ENCODE peak calls at places on chromosomes 11 and 22, in seven cellular contexts. E is neural progenitor cell, R is neuronal stem cell, L is upper lobe of right lung, Z is GM23248, Y is cardiac muscle cell, J is tibial artery. G is an unnamed sample.

GRCh38 chr11:64593156-64594105 is 2.4 kb downstream of the SLC22A12 start:
- DNase-seq in E (no peak), R (no peak), L (peak), Z (no peak), Y (no peak), J (no peak), G (no peak)

GRCh38 chr11:126526471-126526870 is 171.0 kb downstream of the ST3GAL4 start:
- DNase-seq in E (no peak), R (no peak), L (peak), Z (no peak), Y (no peak), J (no peak), G (no peak)

GRCh38 chr11:116275634-116276033 is 497.2 kb downstream of the BUD13 start:
- DNase-seq in E (no peak), R (no peak), L (no peak), Z (peak), Y (no peak), J (no peak), G (no peak)

GRCh38 chr11:26741036-26741435 is 19.2 kb upstream of the SLC5A12 start:
- DNase-seq in E (peak), R (no peak), L (no peak), Z (peak), Y (peak), J (no peak), G (no peak)

GRCh38 chr22:28019360-28019759 is 100.3 kb upstream of the PITPNB start:
- DNase-seq in E (no peak), R (no peak), L (peak), Z (peak), Y (no peak), J (peak), G (no peak)

GRCh38 chr22:32985899-32986772 is 72.0 kb downstream of the SYN3 start:
- DNase-seq in E (peak), R (peak), L (no peak), Z (peak), Y (peak), J (peak), G (no peak)

GRCh38 chr22:38110008-38110862 is at the start of gene BAIAP2L2:
- DNase-seq in E (no peak), R (no peak), L (no peak), Z (no peak), Y (no peak), J (no peak), G (no peak)

GRCh38 chr11:46948378-46949131 is 12.0 kb downstream of the CSTPP1 start:
- DNase-seq in E (no peak), R (no peak), L (no peak), Z (peak), Y (peak), J (no peak), G (no peak)

GRCh38 chr22:39148024-39148726 is 4.3 kb downstream of the CBX7 start:
- DNase-seq in E (no peak), R (no peak), L (peak), Z (no peak), Y (no peak), J (no peak), G (no peak)

GRCh38 chr11:23405350-23405937 is 545.2 kb upstream of the CCDC179 start:
- DNase-seq in E (no peak), R (no peak), L (peak), Z (no peak), Y (no peak), J (no peak), G (no peak)

GRCh38 chr11:122071680-122072321 is 44.2 kb downstream of the BLID start:
- DNase-seq in E (peak), R (no peak), L (no peak), Z (no peak), Y (no peak), J (no peak), G (no peak)

GRCh38 chr11:129595043-129595962 is 219.7 kb downstream of the BARX2 start:
- DNase-seq in E (no peak), R (no peak), L (no peak), Z (no peak), Y (no peak), J (no peak), G (no peak)

GRCh38 chr22:46432164-46433068 is 96.9 kb downstream of the TRMU start:
- DNase-seq in E (no peak), R (no peak), L (no peak), Z (no peak), Y (no peak), J (no peak), G (peak)

GRCh38 chr11:96280444-96280843 is 62.6 kb downstream of the MAML2 start:
- DNase-seq in E (no peak), R (no peak), L (no peak), Z (no peak), Y (no peak), J (no peak), G (no peak)

GRCh38 chr11:12802418-12803085 is 128.3 kb downstream of the TEAD1 start:
- DNase-seq in E (peak), R (peak), L (peak), Z (peak), Y (peak), J (peak), G (no peak)

GRCh38 chr11:17803751-17804334 is 69.3 kb downstream of the KCNC1 start:
- DNase-seq in E (peak), R (no peak), L (no peak), Z (no peak), Y (no peak), J (no peak), G (no peak)

GRCh38 chr11:45896392-45897068 is 10.5 kb downstream of the FREY1 start:
- DNase-seq in E (peak), R (peak), L (no peak), Z (no peak), Y (no peak), J (no peak), G (no peak)

GRCh38 chr22:39243443-39244072 is 1.2 kb downstream of the PDGFB start:
- DNase-seq in E (peak), R (no peak), L (no peak), Z (no peak), Y (no peak), J (no peak), G (no peak)

GRCh38 chr11:19849947-19850593 is 137.4 kb downstream of the NAV2 start:
- DNase-seq in E (no peak), R (no peak), L (no peak), Z (peak), Y (no peak), J (no peak), G (no peak)

GRCh38 chr22:32876516-32876915 is 75.0 kb downstream of the TIMP3 start:
- DNase-seq in E (no peak), R (no peak), L (no peak), Z (no peak), Y (no peak), J (no peak), G (no peak)

GRCh38 chr22:50250555-50251471 is at the start of gene HDAC10:
- DNase-seq in E (peak), R (peak), L (peak), Z (peak), Y (peak), J (peak), G (peak)

GRCh38 chr11:36631704-36632287 is 33.8 kb upstream of the RAG2 start:
- DNase-seq in E (peak), R (no peak), L (no peak), Z (no peak), Y (no peak), J (no peak), G (no peak)

GRCh38 chr11:96318399-96318798 is 24.6 kb downstream of the MAML2 start:
- DNase-seq in E (no peak), R (no peak), L (no peak), Z (no peak), Y (no peak), J (no peak), G (no peak)

GRCh38 chr11:117781650-117782049 is 15.4 kb downstream of the DSCAML1 start:
- DNase-seq in E (no peak), R (no peak), L (no peak), Z (no peak), Y (no peak), J (no peak), G (no peak)

GRCh38 chr11:76637491-76638266 is 32.9 kb downstream of the LRRC32 start:
- DNase-seq in E (no peak), R (no peak), L (peak), Z (no peak), Y (no peak), J (peak), G (no peak)

GRCh38 chr11:33564856-33565453 is 135.7 kb downstream of the C11orf91 start:
- DNase-seq in E (no peak), R (no peak), L (no peak), Z (no peak), Y (no peak), J (no peak), G (no peak)

GRCh38 chr22:30889268-30889995 is 79.1 kb downstream of the MORC2 start:
- DNase-seq in E (no peak), R (no peak), L (peak), Z (no peak), Y (no peak), J (peak), G (no peak)

GRCh38 chr22:26894766-26895485 is 237.5 kb downstream of the MIAT start:
- DNase-seq in E (no peak), R (no peak), L (no peak), Z (peak), Y (peak), J (peak), G (no peak)

GRCh38 chr22:48647051-48647450 is 1180.6 kb downstream of the BRD1 start:
- DNase-seq in E (no peak), R (no peak), L (no peak), Z (no peak), Y (no peak), J (no peak), G (no peak)

GRCh38 chr22:37621352-37621860 is 12.8 kb downstream of the GGA1 start:
- DNase-seq in E (no peak), R (no peak), L (no peak), Z (no peak), Y (no peak), J (no peak), G (no peak)

GRCh38 chr11:77175869-77176539 is 48.0 kb downstream of the MYO7A start:
- DNase-seq in E (peak), R (no peak), L (no peak), Z (no peak), Y (no peak), J (peak), G (no peak)

GRCh38 chr11:107999759-108000455 is 8.8 kb upstream of the CUL5 start:
- DNase-seq in E (peak), R (peak), L (no peak), Z (peak), Y (peak), J (no peak), G (no peak)

GRCh38 chr22:46064236-46064965 is 85.9 kb upstream of the PPARA start:
- DNase-seq in E (no peak), R (no peak), L (peak), Z (peak), Y (no peak), J (peak), G (no peak)

GRCh38 chr11:24716403-24716802 is 219.6 kb downstream of the LUZP2 start:
- DNase-seq in E (no peak), R (no peak), L (no peak), Z (no peak), Y (no peak), J (no peak), G (no peak)

GRCh38 chr11:8213390-8213789 is 44.6 kb upstream of the RIC3 start:
- DNase-seq in E (no peak), R (no peak), L (no peak), Z (no peak), Y (peak), J (no peak), G (no peak)

GRCh38 chr11:1852271-1852877 is 510 bp upstream of the LSP1 start:
- DNase-seq in E (no peak), R (no peak), L (no peak), Z (no peak), Y (no peak), J (no peak), G (no peak)

DNA sequence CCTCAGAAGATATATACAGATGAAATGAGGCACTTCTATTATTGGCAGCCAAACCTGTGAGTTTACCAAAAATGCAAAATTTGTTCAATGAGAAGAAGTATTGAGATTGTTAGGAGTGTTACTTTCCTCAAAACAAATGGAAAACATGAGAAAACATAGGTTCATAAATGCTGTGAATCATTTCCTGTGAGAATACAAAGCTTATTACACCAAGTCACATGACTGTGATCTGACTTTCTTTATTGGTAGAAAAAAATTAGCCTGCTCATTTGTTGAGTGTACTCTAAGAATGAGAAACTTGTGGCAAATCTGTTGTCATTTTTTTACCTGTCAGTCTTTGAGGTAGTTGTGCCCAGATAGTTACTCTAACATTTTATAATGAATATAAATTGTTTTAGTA is 215.1 kb downstream of the TMEM135 start:
- DNase-seq in E (no peak), R (no peak), L (no peak), Z (peak), Y (no peak), J (no peak), G (no peak)
- H3K27ac ChIP-seq in E (no peak), R (no peak), L (no peak), Z (no peak), Y (no peak), J (no peak), G (no peak)

GRCh38 chr22:36374603-36375024 is 13.2 kb downstream of the MYH9 start:
- DNase-seq in E (no peak), R (no peak), L (no peak), Z (peak), Y (peak), J (no peak), G (peak)

GRCh38 chr22:36378080-36378788 is 9.5 kb downstream of the MYH9 start:
- DNase-seq in E (no peak), R (no peak), L (no peak), Z (no peak), Y (no peak), J (no peak), G (no peak)

GRCh38 chr22:36376265-36376664 is 11.5 kb downstream of the MYH9 start:
- DNase-seq in E (no peak), R (no peak), L (no peak), Z (no peak), Y (no peak), J (no peak), G (no peak)

GRCh38 chr22:36375071-36375980 is 12.4 kb downstream of the MYH9 start:
- DNase-seq in E (no peak), R (no peak), L (peak), Z (peak), Y (no peak), J (no peak), G (no peak)

DNA sequence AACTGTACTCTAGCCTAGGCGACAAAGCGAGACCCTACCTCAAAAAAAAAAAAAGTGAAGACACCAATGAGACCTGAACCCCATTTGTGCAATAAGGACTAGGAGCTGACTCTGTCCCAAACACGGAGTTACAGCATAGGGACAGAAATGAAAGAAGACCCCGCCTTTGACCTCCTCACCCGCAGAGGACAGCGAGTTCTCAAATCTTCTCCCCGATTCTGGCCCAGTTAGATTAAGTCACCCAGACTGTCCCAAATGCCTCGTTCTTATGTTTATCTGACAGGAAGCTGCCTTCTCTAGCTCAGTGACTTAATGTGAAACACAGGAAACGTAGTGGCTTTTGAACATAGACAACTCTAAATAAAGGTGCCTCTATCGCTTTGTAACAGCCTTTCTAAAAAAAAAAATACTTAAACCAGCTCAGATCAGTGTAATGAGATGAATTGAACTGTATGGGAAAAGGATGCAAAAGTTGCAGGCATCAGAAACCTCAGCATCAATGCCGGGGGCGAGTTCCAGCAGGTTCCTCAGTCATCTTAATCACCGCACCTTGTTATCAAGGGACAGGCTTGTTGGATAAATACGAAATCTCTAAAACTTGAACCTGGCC is 10.6 kb downstream of the MYH9 start:
- DNase-seq in E (no peak), R (no peak), L (no peak), Z (no peak), Y (no peak), J (no peak), G (no peak)
- H3K4me3 ChIP-seq in E (no peak), R (no peak), L (peak), Z (no peak), Y (no peak), J (peak), G (peak)

GRCh38 chr22:42996646-42997365 is 18.1 kb downstream of the PACSIN2 start:
- DNase-seq in E (no peak), R (no peak), L (no peak), Z (peak), Y (peak), J (peak), G (no peak)
- H3K27ac ChIP-seq in E (no peak), R (no peak), L (peak), Z (peak), Y (no peak), J (peak), G (no peak)

GRCh38 chr11:44316388-44317240 is 6.7 kb upstream of the ALX4 start:
- DNase-seq in E (peak), R (no peak), L (peak), Z (peak), Y (no peak), J (no peak), G (no peak)

GRCh38 chr11:44314733-44315132 is 4.8 kb upstream of the ALX4 start:
- DNase-seq in E (no peak), R (no peak), L (no peak), Z (no peak), Y (no peak), J (no peak), G (no peak)

GRCh38 chr11:44318369-44318768 is 8.4 kb upstream of the ALX4 start:
- DNase-seq in E (no peak), R (no peak), L (no peak), Z (no peak), Y (no peak), J (no peak), G (no peak)

GRCh38 chr11:44313701-44314489 is 4.0 kb upstream of the ALX4 start:
- DNase-seq in E (no peak), R (no peak), L (peak), Z (peak), Y (peak), J (no peak), G (no peak)

DNA sequence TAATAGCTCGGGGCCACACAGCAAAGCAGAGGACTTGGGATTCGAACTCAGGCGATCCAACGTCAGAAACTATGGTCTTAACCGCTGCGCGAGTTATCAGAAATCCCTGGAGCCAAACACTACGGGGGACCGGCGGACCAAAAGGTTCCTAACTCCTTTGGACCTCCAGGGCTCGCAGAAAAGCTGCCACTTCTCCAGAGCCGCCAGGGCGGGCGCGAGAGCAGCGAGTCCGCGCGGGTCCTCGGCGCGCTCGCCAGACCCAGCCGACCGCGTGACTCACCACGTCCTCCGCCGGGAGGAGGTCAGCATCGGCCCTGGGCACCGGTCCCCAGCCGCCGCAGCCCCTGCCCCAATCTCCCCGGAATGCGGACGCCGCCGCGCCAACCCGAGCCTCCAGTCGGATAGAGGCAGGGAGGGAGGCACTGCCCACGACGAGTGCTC is 6.0 kb upstream of the ALX4 start:
- DNase-seq in E (peak), R (no peak), L (peak), Z (peak), Y (peak), J (no peak), G (no peak)
- H3K4me3 ChIP-seq in E (peak), R (no peak), L (no peak), Z (peak), Y (peak), J (peak), G (no peak)

DNA sequence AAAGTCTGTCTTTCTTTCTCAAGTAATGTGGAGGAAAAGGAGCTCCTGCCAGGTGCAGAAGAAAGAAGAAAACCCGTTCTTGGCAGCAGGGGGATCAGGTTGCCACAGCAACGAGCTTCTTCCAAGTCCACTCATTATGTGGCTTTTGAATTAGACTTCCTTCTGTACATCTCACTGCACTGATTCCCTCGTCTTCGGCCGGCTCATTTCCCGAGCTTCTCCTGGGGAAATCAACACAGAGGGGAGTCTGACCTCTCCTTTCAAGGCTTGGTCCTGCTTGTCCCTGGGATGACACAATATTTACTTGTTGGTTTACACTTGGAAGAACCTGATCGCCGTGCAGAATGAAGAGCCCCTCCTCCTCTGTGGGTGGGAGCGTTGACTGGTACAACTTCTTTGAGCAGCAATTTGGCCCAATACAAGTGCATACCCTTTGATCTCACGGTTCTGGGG is 35.3 kb downstream of the MCHR1 start:
- DNase-seq in E (peak), R (peak), L (no peak), Z (peak), Y (peak), J (no peak), G (no peak)
- H3K27ac ChIP-seq in E (peak), R (no peak), L (no peak), Z (no peak), Y (no peak), J (no peak), G (no peak)

GRCh38 chr22:23913661-23914353 is 19.6 kb downstream of the MIF start:
- DNase-seq in E (peak), R (peak), L (peak), Z (peak), Y (peak), J (peak), G (peak)
- H3K4me3 ChIP-seq in E (peak), R (peak), L (peak), Z (peak), Y (peak), J (peak), G (peak)

GRCh38 chr11:119593346-119593745 is 135.7 kb downstream of the NECTIN1 start:
- DNase-seq in E (no peak), R (no peak), L (no peak), Z (no peak), Y (no peak), J (no peak), G (no peak)
- H3K27ac ChIP-seq in E (no peak), R (no peak), L (no peak), Z (no peak), Y (no peak), J (no peak), G (no peak)

G was measured in CD8-positive, alpha-beta T cell.